ENCODE peak calls at places on chromosomes 3 and 15, in four cellular contexts. One of them, this sample, is unnamed.
A peak's percentile ranks its signal among the peaks of the same experiment; 100 is the strongest.

GRCh38 chr3:149216195-149216869 is 5.3 kb downstream of the CP start:
- DNase-seq in GM12878: no peak
- DNase-seq in K562: no peak
- DNase-seq in HL-60: no peak
- DNase-seq in this sample: no peak

GRCh38 chr3:41173926-41174702 is 25.2 kb upstream of the CTNNB1 start:
- DNase-seq in GM12878: no peak
- DNase-seq in HL-60: no peak
- DNase-seq in K562: no peak
- DNase-seq in this sample: no peak

GRCh38 chr15:41332788-41333527 is at the start of gene NUSAP1:
- DNase-seq in K562: no peak
- DNase-seq in GM12878: no peak
- DNase-seq in HL-60: peak; percentile 71
- DNase-seq in this sample: peak; percentile 25

GRCh38 chr15:45747426-45747825 is 112.6 kb downstream of the SQOR start:
- DNase-seq in GM12878: no peak
- DNase-seq in HL-60: no peak
- DNase-seq in K562: no peak
- DNase-seq in this sample: no peak

GRCh38 chr15:29698030-29698701 is 124.1 kb downstream of the TJP1 start:
- DNase-seq in HL-60: no peak
- DNase-seq in K562: no peak
- DNase-seq in GM12878: no peak
- DNase-seq in this sample: no peak

GRCh38 chr15:69934607-69935006 is 163.1 kb downstream of the TLE3 start:
- DNase-seq in HL-60: no peak
- DNase-seq in K562: no peak
- DNase-seq in GM12878: no peak
- DNase-seq in this sample: no peak

GRCh38 chr15:90059208-90059985 is 42.9 kb downstream of the IDH2 start:
- DNase-seq in GM12878: peak; percentile 97
- DNase-seq in K562: peak; percentile 59
- DNase-seq in HL-60: peak; percentile 100
- DNase-seq in this sample: peak; percentile 79

GRCh38 chr3:197811343-197811742 is 20.3 kb downstream of the LRCH3 start:
- DNase-seq in K562: peak; percentile 17
- DNase-seq in HL-60: peak; percentile 23
- DNase-seq in GM12878: no peak
- DNase-seq in this sample: no peak

GRCh38 chr3:8324727-8325126 is 176.9 kb upstream of the LMCD1 start:
- DNase-seq in K562: no peak
- DNase-seq in GM12878: no peak
- DNase-seq in HL-60: peak; percentile 37
- DNase-seq in this sample: peak; percentile 32

GRCh38 chr3:119808244-119808643 is 26.3 kb downstream of the NR1I2 start:
- DNase-seq in K562: no peak
- DNase-seq in GM12878: no peak
- DNase-seq in HL-60: no peak
- DNase-seq in this sample: no peak

GRCh38 chr15:63188937-63189871 is at the start of gene RAB8B:
- DNase-seq in HL-60: peak; percentile 95
- DNase-seq in K562: peak; percentile 96
- DNase-seq in GM12878: peak; percentile 67
- DNase-seq in this sample: peak; percentile 64

GRCh38 chr3:128218858-128219257 is 65.6 kb downstream of the EEFSEC start:
- DNase-seq in GM12878: no peak
- DNase-seq in K562: no peak
- DNase-seq in HL-60: no peak
- DNase-seq in this sample: no peak

GRCh38 chr3:3836845-3837244 is 37.6 kb downstream of the LRRN1 start:
- DNase-seq in GM12878: no peak
- DNase-seq in HL-60: no peak
- DNase-seq in K562: no peak
- DNase-seq in this sample: no peak

GRCh38 chr3:123632161-123632655 is 47.4 kb upstream of the HACD2 start:
- DNase-seq in HL-60: no peak
- DNase-seq in K562: no peak
- DNase-seq in GM12878: no peak
- DNase-seq in this sample: no peak

GRCh38 chr3:107987036-107987557 is 103.7 kb downstream of the CD47 start:
- DNase-seq in GM12878: no peak
- DNase-seq in HL-60: no peak
- DNase-seq in K562: no peak
- DNase-seq in this sample: no peak

GRCh38 chr15:25611603-25612002 is 172.8 kb upstream of the UBE3A start:
- DNase-seq in HL-60: no peak
- DNase-seq in K562: no peak
- DNase-seq in GM12878: no peak
- DNase-seq in this sample: no peak

GRCh38 chr15:50135123-50135541 is 16.1 kb upstream of the ATP8B4 start:
- DNase-seq in HL-60: no peak
- DNase-seq in K562: no peak
- DNase-seq in GM12878: no peak
- DNase-seq in this sample: no peak
- TF ChIP-seq SPI1 in HL-60: no peak
- TF ChIP-seq SPI1 in K562: no peak
- TF ChIP-seq SPI1 in GM12878: no peak
- TF ChIP-seq SPI1 in this sample: no peak

DNA sequence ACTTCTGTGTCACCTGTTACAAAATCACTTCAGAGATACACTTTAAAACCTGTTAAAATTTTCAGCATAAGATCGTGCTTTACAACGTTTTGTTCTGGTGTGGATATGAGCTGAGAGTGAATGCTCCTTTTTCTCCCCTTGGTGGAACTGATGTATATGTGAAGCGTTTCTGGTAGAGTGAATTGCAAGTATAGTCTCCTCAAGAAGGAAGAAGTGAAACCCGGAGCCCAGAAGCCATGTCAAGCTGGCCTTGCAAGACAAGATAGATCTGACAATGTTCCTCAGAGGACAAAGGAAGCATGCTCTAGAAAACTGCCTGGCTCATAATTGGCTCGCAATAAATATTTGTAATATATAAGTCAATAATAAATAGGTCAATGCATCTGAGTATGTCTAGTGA is 23.6 kb downstream of the SERPINI2 start:
- DNase-seq in K562: no peak
- DNase-seq in GM12878: no peak
- DNase-seq in HL-60: no peak
- DNase-seq in this sample: no peak
- TF ChIP-seq SPI1 in K562: no peak
- TF ChIP-seq SPI1 in GM12878: peak; percentile 39
- TF ChIP-seq SPI1 in HL-60: no peak
- TF ChIP-seq SPI1 in this sample: peak; percentile 67

DNA sequence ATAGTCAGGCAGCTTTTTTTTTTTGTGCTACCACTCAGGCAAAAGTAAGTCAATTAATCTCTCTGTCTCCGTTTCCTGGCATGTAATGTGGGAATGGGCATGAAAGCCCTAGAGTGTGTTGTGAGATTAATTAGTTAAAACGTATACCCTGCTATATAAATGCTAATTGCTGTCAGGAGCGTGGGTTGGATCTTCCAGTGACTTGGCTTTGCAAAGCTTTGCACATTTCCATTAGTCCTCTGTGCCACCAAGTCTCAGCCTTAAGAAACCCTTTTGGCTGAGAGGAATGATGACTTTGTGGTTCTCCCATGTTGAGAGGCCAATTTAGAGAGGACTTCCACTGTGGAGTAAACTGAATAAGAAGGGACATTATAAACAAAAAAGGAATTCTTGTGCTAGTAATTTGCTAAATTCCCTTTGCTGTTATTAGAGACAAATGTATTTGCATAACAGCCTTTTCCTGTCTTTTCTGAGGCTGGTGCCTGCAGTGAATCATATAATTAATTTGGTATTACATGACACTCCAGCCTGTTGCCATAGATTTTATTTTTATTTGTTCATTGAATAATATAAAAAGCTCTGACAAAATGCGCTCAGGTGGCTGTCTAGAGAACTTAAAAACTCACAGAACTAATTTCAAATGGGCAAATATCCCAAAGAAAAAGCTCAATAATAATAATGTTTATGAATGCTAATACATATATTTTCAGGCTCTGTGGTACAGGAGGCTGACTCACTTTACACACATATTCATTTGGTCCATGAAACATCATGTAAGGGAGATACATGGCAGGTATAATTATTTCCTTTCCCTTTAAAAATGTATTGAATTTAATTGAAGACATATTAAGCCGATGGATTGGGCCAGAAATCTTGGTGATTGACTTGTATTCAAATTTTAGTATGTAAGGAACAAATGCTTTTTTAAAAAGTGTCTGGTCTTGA is 82.7 kb downstream of the IL1RAP start:
- DNase-seq in K562: no peak
- DNase-seq in HL-60: no peak
- DNase-seq in GM12878: no peak
- DNase-seq in this sample: no peak
- TF ChIP-seq SPI1 in K562: no peak
- TF ChIP-seq SPI1 in HL-60: no peak
- TF ChIP-seq SPI1 in GM12878: no peak
- TF ChIP-seq SPI1 in this sample: no peak

GRCh38 chr15:92683511-92683834 is 27.9 kb upstream of the FAM174B start:
- DNase-seq in HL-60: no peak
- DNase-seq in GM12878: no peak
- DNase-seq in K562: no peak
- DNase-seq in this sample: no peak
- TF ChIP-seq SPI1 in HL-60: no peak
- TF ChIP-seq SPI1 in GM12878: no peak
- TF ChIP-seq SPI1 in K562: no peak
- TF ChIP-seq SPI1 in this sample: no peak

GRCh38 chr3:55042591-55042990 is 114.7 kb upstream of the LRTM1 start:
- DNase-seq in GM12878: no peak
- DNase-seq in HL-60: no peak
- DNase-seq in K562: no peak
- DNase-seq in this sample: no peak
- TF ChIP-seq SPI1 in GM12878: no peak
- TF ChIP-seq SPI1 in HL-60: no peak
- TF ChIP-seq SPI1 in K562: no peak
- TF ChIP-seq SPI1 in this sample: no peak

GRCh38 chr3:186414735-186415419 is 52.8 kb upstream of the DGKG start:
- DNase-seq in GM12878: no peak
- DNase-seq in HL-60: no peak
- DNase-seq in K562: no peak
- DNase-seq in this sample: no peak

GRCh38 chr3:186421946-186422345 is 59.9 kb upstream of the DGKG start:
- DNase-seq in HL-60: no peak
- DNase-seq in K562: no peak
- DNase-seq in GM12878: no peak
- DNase-seq in this sample: no peak

GRCh38 chr3:186413615-186414415 is 51.8 kb upstream of the DGKG start:
- DNase-seq in HL-60: peak; percentile 29
- DNase-seq in K562: no peak
- DNase-seq in GM12878: peak; percentile 17
- DNase-seq in this sample: no peak

GRCh38 chr3:186418601-186419238 is 56.7 kb upstream of the DGKG start:
- DNase-seq in GM12878: no peak
- DNase-seq in K562: no peak
- DNase-seq in HL-60: no peak
- DNase-seq in this sample: no peak

DNA sequence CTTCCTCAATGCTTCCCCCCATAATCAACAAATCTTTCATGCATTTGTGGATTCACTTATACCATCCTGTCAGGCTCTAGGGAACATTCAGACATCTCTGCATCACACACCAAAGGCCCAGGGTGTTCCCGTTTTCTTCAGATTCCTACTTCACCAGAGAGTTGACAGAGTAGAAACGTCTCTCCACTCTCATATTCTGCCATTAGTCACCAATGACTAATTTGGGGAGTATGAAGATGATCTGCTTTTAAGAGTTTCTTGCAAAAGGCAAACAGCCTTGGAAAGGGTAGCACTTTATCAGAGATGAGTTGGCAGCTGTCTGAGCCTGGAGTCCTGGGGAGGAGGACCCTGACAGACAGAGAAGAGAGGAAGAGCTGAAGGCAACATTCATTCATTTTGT is 55.8 kb upstream of the DGKG start:
- DNase-seq in HL-60: no peak
- DNase-seq in GM12878: no peak
- DNase-seq in K562: no peak
- DNase-seq in this sample: no peak
- TF ChIP-seq SPI1 in HL-60: no peak
- TF ChIP-seq SPI1 in GM12878: no peak
- TF ChIP-seq SPI1 in K562: no peak
- TF ChIP-seq SPI1 in this sample: no peak

GRCh38 chr15:40069178-40070165 is 30.5 kb upstream of the SRP14 start:
- DNase-seq in K562: no peak
- DNase-seq in HL-60: peak; percentile 51
- DNase-seq in GM12878: no peak
- DNase-seq in this sample: no peak
- TF ChIP-seq SPI1 in K562: no peak
- TF ChIP-seq SPI1 in HL-60: no peak
- TF ChIP-seq SPI1 in GM12878: no peak
- TF ChIP-seq SPI1 in this sample: no peak

GRCh38 chr3:13105851-13106250 is 32.6 kb upstream of the IQSEC1 start:
- DNase-seq in HL-60: no peak
- DNase-seq in K562: no peak
- DNase-seq in GM12878: no peak
- DNase-seq in this sample: no peak

GRCh38 chr3:13104511-13104910 is 31.3 kb upstream of the IQSEC1 start:
- DNase-seq in GM12878: no peak
- DNase-seq in K562: no peak
- DNase-seq in HL-60: no peak
- DNase-seq in this sample: no peak

GRCh38 chr3:13106308-13106970 is 33.2 kb upstream of the IQSEC1 start:
- DNase-seq in K562: no peak
- DNase-seq in HL-60: no peak
- DNase-seq in GM12878: no peak
- DNase-seq in this sample: no peak

GRCh38 chr3:13103416-13104058 is 30.3 kb upstream of the IQSEC1 start:
- DNase-seq in HL-60: no peak
- DNase-seq in GM12878: no peak
- DNase-seq in K562: no peak
- DNase-seq in this sample: no peak

GRCh38 chr3:13105181-13105580 is 32.0 kb upstream of the IQSEC1 start:
- DNase-seq in K562: no peak
- DNase-seq in HL-60: no peak
- DNase-seq in GM12878: no peak
- DNase-seq in this sample: no peak
- TF ChIP-seq SPI1 in K562: no peak
- TF ChIP-seq SPI1 in HL-60: no peak
- TF ChIP-seq SPI1 in GM12878: no peak
- TF ChIP-seq SPI1 in this sample: no peak